ENCODE peak calls at places on chromosomes 6 and 20, in ten cellular contexts. One of them, this sample, is unnamed.

GRCh38 chr6:1251198-1252155 is 60.4 kb upstream of the FOXQ1 start:
- DNase-seq in choroid plexus epithelial cell: no peak
- DNase-seq in endothelial cell: no peak
- DNase-seq in AG04450: no peak
- DNase-seq in hepatocyte: no peak
- DNase-seq in heart right ventricle: no peak
- DNase-seq in fibroblast of lung: no peak
- DNase-seq in sigmoid colon: no peak
- DNase-seq in suprapubic skin: no peak
- DNase-seq in left lung: no peak
- DNase-seq in this sample: no peak

GRCh38 chr6:42021847-42022754 is 28.2 kb upstream of the TAF8 start:
- DNase-seq in choroid plexus epithelial cell: no peak
- DNase-seq in endothelial cell: no peak
- DNase-seq in AG04450: no peak
- DNase-seq in hepatocyte: no peak
- DNase-seq in heart right ventricle: no peak
- DNase-seq in fibroblast of lung: no peak
- DNase-seq in sigmoid colon: no peak
- DNase-seq in suprapubic skin: no peak
- DNase-seq in left lung: no peak
- DNase-seq in this sample: no peak

GRCh38 chr6:14743126-14743464 is 502.8 kb upstream of the JARID2 start:
- DNase-seq in choroid plexus epithelial cell: no peak
- DNase-seq in endothelial cell: no peak
- DNase-seq in AG04450: no peak
- DNase-seq in hepatocyte: no peak
- DNase-seq in heart right ventricle: no peak
- DNase-seq in fibroblast of lung: no peak
- DNase-seq in sigmoid colon: no peak
- DNase-seq in suprapubic skin: no peak
- DNase-seq in left lung: no peak
- DNase-seq in this sample: no peak

GRCh38 chr20:48298851-48299484 is 513.7 kb upstream of the SULF2 start:
- DNase-seq in choroid plexus epithelial cell: peak
- DNase-seq in endothelial cell: no peak
- DNase-seq in AG04450: peak
- DNase-seq in hepatocyte: peak
- DNase-seq in heart right ventricle: peak
- DNase-seq in fibroblast of lung: peak
- DNase-seq in sigmoid colon: no peak
- DNase-seq in suprapubic skin: no peak
- DNase-seq in left lung: no peak
- DNase-seq in this sample: no peak

GRCh38 chr6:43009124-43009523 is 4.6 kb downstream of the MEA1 start:
- DNase-seq in choroid plexus epithelial cell: peak
- DNase-seq in endothelial cell: peak
- DNase-seq in AG04450: no peak
- DNase-seq in hepatocyte: peak
- DNase-seq in heart right ventricle: peak
- DNase-seq in fibroblast of lung: peak
- DNase-seq in sigmoid colon: no peak
- DNase-seq in suprapubic skin: no peak
- DNase-seq in left lung: no peak
- DNase-seq in this sample: no peak

GRCh38 chr6:6003334-6004146 is 3.2 kb downstream of the NRN1 start:
- DNase-seq in choroid plexus epithelial cell: no peak
- DNase-seq in endothelial cell: peak
- DNase-seq in AG04450: no peak
- DNase-seq in hepatocyte: no peak
- DNase-seq in heart right ventricle: peak
- DNase-seq in fibroblast of lung: no peak
- DNase-seq in sigmoid colon: no peak
- DNase-seq in suprapubic skin: no peak
- DNase-seq in left lung: peak
- DNase-seq in this sample: no peak

GRCh38 chr6:169231790-169232506 is 21.7 kb downstream of the THBS2 start:
- DNase-seq in choroid plexus epithelial cell: no peak
- DNase-seq in endothelial cell: no peak
- DNase-seq in AG04450: no peak
- DNase-seq in hepatocyte: no peak
- DNase-seq in heart right ventricle: no peak
- DNase-seq in fibroblast of lung: no peak
- DNase-seq in sigmoid colon: peak
- DNase-seq in suprapubic skin: peak
- DNase-seq in left lung: no peak
- DNase-seq in this sample: no peak

GRCh38 chr6:30518505-30518850 is 29.2 kb downstream of the HLA-E start:
- DNase-seq in choroid plexus epithelial cell: no peak
- DNase-seq in endothelial cell: no peak
- DNase-seq in AG04450: no peak
- DNase-seq in hepatocyte: no peak
- DNase-seq in heart right ventricle: no peak
- DNase-seq in fibroblast of lung: no peak
- DNase-seq in sigmoid colon: no peak
- DNase-seq in suprapubic skin: no peak
- DNase-seq in left lung: no peak
- DNase-seq in this sample: no peak

GRCh38 chr20:6838181-6838826 is 70.8 kb downstream of the BMP2 start:
- DNase-seq in choroid plexus epithelial cell: peak
- DNase-seq in endothelial cell: no peak
- DNase-seq in AG04450: no peak
- DNase-seq in hepatocyte: no peak
- DNase-seq in heart right ventricle: no peak
- DNase-seq in fibroblast of lung: no peak
- DNase-seq in sigmoid colon: no peak
- DNase-seq in suprapubic skin: no peak
- DNase-seq in left lung: no peak
- DNase-seq in this sample: no peak

DNA sequence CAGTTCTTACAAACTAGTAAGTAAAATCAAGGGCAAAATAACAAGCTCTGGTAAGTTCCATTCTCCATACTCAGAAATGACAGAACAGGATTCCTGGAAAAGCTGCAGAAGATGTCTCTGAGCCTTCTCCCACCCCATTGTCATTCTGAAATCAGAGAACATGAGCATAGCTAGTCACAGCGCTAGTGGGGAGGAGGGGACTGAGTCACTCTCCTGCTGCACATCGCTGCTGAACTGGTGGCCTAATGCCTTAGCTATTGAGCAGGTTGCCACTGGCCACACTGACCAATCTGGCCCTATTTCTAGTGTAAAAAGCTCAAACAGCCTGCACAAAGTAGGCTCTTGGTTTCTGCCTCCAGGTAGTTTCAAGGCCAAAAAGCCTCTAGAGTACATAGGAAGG is 26.1 kb upstream of the RIPPLY2 start:
- DNase-seq in choroid plexus epithelial cell: no peak
- DNase-seq in endothelial cell: no peak
- DNase-seq in AG04450: no peak
- DNase-seq in hepatocyte: no peak
- DNase-seq in heart right ventricle: no peak
- DNase-seq in fibroblast of lung: no peak
- DNase-seq in sigmoid colon: no peak
- DNase-seq in suprapubic skin: no peak
- DNase-seq in left lung: no peak
- DNase-seq in this sample: no peak
- TF ChIP-seq CTCF in choroid plexus epithelial cell: no peak
- TF ChIP-seq CTCF in endothelial cell: no peak
- TF ChIP-seq CTCF in AG04450: no peak
- TF ChIP-seq CTCF in hepatocyte: no peak
- TF ChIP-seq CTCF in heart right ventricle: no peak
- TF ChIP-seq CTCF in fibroblast of lung: no peak
- TF ChIP-seq CTCF in sigmoid colon: no peak
- TF ChIP-seq CTCF in suprapubic skin: no peak
- TF ChIP-seq CTCF in left lung: no peak
- TF ChIP-seq CTCF in this sample: no peak

DNA sequence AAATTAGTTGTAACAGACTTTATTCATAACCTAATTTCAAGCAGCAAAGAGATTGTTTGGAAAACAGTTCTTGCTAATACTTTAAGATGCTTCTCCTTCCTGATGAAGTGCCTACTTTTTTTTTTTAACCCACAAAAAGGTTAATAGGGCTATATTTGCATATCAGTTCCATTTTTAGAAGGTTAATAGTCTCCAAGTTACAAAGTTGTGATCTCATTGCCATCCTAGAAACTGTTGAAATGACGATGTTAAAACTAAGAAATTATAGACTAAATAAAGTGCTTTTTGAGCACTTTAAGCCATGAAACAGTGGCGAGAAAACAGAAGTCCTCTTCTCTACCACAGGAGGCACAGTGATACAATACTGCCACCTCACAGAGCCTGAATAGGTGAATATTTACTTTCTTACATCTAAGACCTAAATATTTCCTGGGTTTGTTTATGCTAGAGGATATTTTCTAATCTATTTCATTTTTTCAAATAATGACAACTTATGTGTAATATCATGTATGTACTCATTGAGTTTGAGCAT is 5.3 kb downstream of the RNF144B start:
- DNase-seq in choroid plexus epithelial cell: no peak
- DNase-seq in endothelial cell: no peak
- DNase-seq in AG04450: no peak
- DNase-seq in hepatocyte: no peak
- DNase-seq in heart right ventricle: no peak
- DNase-seq in fibroblast of lung: no peak
- DNase-seq in sigmoid colon: no peak
- DNase-seq in suprapubic skin: no peak
- DNase-seq in left lung: no peak
- DNase-seq in this sample: no peak
- TF ChIP-seq CTCF in choroid plexus epithelial cell: no peak
- TF ChIP-seq CTCF in endothelial cell: no peak
- TF ChIP-seq CTCF in AG04450: no peak
- TF ChIP-seq CTCF in hepatocyte: no peak
- TF ChIP-seq CTCF in heart right ventricle: no peak
- TF ChIP-seq CTCF in fibroblast of lung: no peak
- TF ChIP-seq CTCF in sigmoid colon: no peak
- TF ChIP-seq CTCF in suprapubic skin: no peak
- TF ChIP-seq CTCF in left lung: no peak
- TF ChIP-seq CTCF in this sample: no peak

DNA sequence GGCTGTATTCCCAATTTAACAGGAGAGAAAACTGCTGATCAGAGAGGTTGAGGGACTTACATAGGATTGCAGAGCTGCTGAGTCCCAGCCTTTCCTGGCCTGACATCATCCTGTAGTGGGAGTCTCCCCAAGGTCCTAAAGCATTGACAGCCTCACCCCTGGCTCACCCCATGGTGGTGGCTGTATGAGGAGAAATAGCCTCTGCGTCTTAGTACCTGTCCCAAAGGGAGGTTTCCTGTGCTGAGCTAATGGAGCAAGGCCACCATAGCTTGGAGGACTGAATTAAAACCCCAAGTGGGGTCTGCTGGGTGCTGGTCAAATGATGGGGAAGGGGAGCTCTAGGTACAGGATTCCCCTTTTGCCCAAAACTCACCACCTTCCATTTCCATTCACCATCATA is 525.1 kb downstream of the CDH26 start:
- DNase-seq in choroid plexus epithelial cell: no peak
- DNase-seq in endothelial cell: no peak
- DNase-seq in AG04450: no peak
- DNase-seq in hepatocyte: no peak
- DNase-seq in heart right ventricle: no peak
- DNase-seq in fibroblast of lung: no peak
- DNase-seq in sigmoid colon: no peak
- DNase-seq in suprapubic skin: no peak
- DNase-seq in left lung: no peak
- DNase-seq in this sample: no peak
- TF ChIP-seq CTCF in choroid plexus epithelial cell: no peak
- TF ChIP-seq CTCF in endothelial cell: no peak
- TF ChIP-seq CTCF in AG04450: no peak
- TF ChIP-seq CTCF in hepatocyte: no peak
- TF ChIP-seq CTCF in heart right ventricle: no peak
- TF ChIP-seq CTCF in fibroblast of lung: no peak
- TF ChIP-seq CTCF in sigmoid colon: no peak
- TF ChIP-seq CTCF in suprapubic skin: no peak
- TF ChIP-seq CTCF in left lung: no peak
- TF ChIP-seq CTCF in this sample: no peak

GRCh38 chr6:89596056-89596455 is 42.5 kb downstream of the LYRM2 start:
- DNase-seq in choroid plexus epithelial cell: no peak
- DNase-seq in endothelial cell: no peak
- DNase-seq in AG04450: no peak
- DNase-seq in hepatocyte: no peak
- DNase-seq in heart right ventricle: no peak
- DNase-seq in fibroblast of lung: no peak
- DNase-seq in sigmoid colon: no peak
- DNase-seq in suprapubic skin: no peak
- DNase-seq in left lung: no peak
- DNase-seq in this sample: no peak

GRCh38 chr6:89596484-89596883 is 42.1 kb downstream of the LYRM2 start:
- DNase-seq in choroid plexus epithelial cell: no peak
- DNase-seq in endothelial cell: no peak
- DNase-seq in AG04450: no peak
- DNase-seq in hepatocyte: no peak
- DNase-seq in heart right ventricle: no peak
- DNase-seq in fibroblast of lung: no peak
- DNase-seq in sigmoid colon: no peak
- DNase-seq in suprapubic skin: no peak
- DNase-seq in left lung: no peak
- DNase-seq in this sample: no peak

GRCh38 chr6:89597372-89597771 is 41.2 kb downstream of the LYRM2 start:
- DNase-seq in choroid plexus epithelial cell: no peak
- DNase-seq in endothelial cell: no peak
- DNase-seq in AG04450: no peak
- DNase-seq in hepatocyte: no peak
- DNase-seq in heart right ventricle: no peak
- DNase-seq in fibroblast of lung: no peak
- DNase-seq in sigmoid colon: no peak
- DNase-seq in suprapubic skin: no peak
- DNase-seq in left lung: no peak
- DNase-seq in this sample: no peak

GRCh38 chr6:89599727-89600126 is 38.8 kb downstream of the LYRM2 start:
- DNase-seq in choroid plexus epithelial cell: no peak
- DNase-seq in endothelial cell: no peak
- DNase-seq in AG04450: no peak
- DNase-seq in hepatocyte: no peak
- DNase-seq in heart right ventricle: no peak
- DNase-seq in fibroblast of lung: no peak
- DNase-seq in sigmoid colon: no peak
- DNase-seq in suprapubic skin: no peak
- DNase-seq in left lung: no peak
- DNase-seq in this sample: no peak

GRCh38 chr6:89597988-89598387 is 40.6 kb downstream of the LYRM2 start:
- DNase-seq in choroid plexus epithelial cell: peak
- DNase-seq in endothelial cell: no peak
- DNase-seq in AG04450: no peak
- DNase-seq in hepatocyte: peak
- DNase-seq in heart right ventricle: no peak
- DNase-seq in fibroblast of lung: peak
- DNase-seq in sigmoid colon: no peak
- DNase-seq in suprapubic skin: no peak
- DNase-seq in left lung: no peak
- DNase-seq in this sample: no peak
- TF ChIP-seq CTCF in choroid plexus epithelial cell: peak
- TF ChIP-seq CTCF in endothelial cell: no peak
- TF ChIP-seq CTCF in AG04450: no peak
- TF ChIP-seq CTCF in hepatocyte: peak
- TF ChIP-seq CTCF in heart right ventricle: peak
- TF ChIP-seq CTCF in fibroblast of lung: no peak
- TF ChIP-seq CTCF in sigmoid colon: no peak
- TF ChIP-seq CTCF in suprapubic skin: no peak
- TF ChIP-seq CTCF in left lung: no peak
- TF ChIP-seq CTCF in this sample: no peak

DNA sequence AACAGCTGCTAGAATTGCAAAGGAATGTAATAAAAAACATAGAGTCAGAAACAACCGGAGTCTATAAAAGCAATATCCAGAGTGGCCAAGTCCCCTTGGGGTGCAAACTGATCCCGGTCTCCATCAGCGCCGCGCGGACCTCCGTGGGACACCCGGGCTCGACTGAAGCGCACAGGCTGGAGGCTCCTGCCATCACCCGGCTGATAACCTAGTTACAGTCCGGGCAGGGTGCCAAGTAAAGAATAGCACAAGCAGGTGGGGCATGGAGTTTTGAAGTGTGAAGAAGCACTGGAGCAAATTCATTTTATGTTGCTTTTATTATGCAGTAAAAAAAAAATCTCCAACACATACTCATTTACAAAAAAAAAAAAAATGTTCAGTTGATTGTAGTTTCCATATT is 205.1 kb upstream of the GMDS start:
- DNase-seq in choroid plexus epithelial cell: peak
- DNase-seq in endothelial cell: no peak
- DNase-seq in AG04450: no peak
- DNase-seq in hepatocyte: peak
- DNase-seq in heart right ventricle: peak
- DNase-seq in fibroblast of lung: no peak
- DNase-seq in sigmoid colon: no peak
- DNase-seq in suprapubic skin: no peak
- DNase-seq in left lung: no peak
- DNase-seq in this sample: no peak
- TF ChIP-seq CTCF in choroid plexus epithelial cell: no peak
- TF ChIP-seq CTCF in endothelial cell: no peak
- TF ChIP-seq CTCF in AG04450: no peak
- TF ChIP-seq CTCF in hepatocyte: no peak
- TF ChIP-seq CTCF in heart right ventricle: peak
- TF ChIP-seq CTCF in fibroblast of lung: no peak
- TF ChIP-seq CTCF in sigmoid colon: no peak
- TF ChIP-seq CTCF in suprapubic skin: no peak
- TF ChIP-seq CTCF in left lung: no peak
- TF ChIP-seq CTCF in this sample: no peak